ENCODE peak calls at places on chromosomes 3 and 15, in four cellular contexts. L is BJ, X is transverse colon, S is RWPE1. Z is an unnamed sample.

GRCh38 chr15:49372366-49372765 is 50.7 kb upstream of the FGF7 start:
- DNase-seq in L (no peak), X (no peak), S (no peak), Z (no peak)

GRCh38 chr15:74829500-74829899 is 3.1 kb downstream of the CPLX3 start:
- DNase-seq in L (no peak), X (no peak), S (no peak), Z (no peak)

GRCh38 chr3:76554717-76555116 is 485.2 kb upstream of the ROBO2 start:
- DNase-seq in L (no peak), X (no peak), S (no peak), Z (no peak)

GRCh38 chr3:171860830-171861535 is 17.8 kb downstream of the TMEM212 start:
- DNase-seq in L (peak), X (no peak), S (no peak), Z (peak)

GRCh38 chr3:161508852-161509477 is 12.4 kb downstream of the OTOL1 start:
- DNase-seq in L (no peak), X (no peak), S (peak), Z (no peak)

GRCh38 chr3:184523825-184524615 is 37.6 kb upstream of the EPHB3 start:
- DNase-seq in L (no peak), X (no peak), S (peak), Z (no peak)

GRCh38 chr3:159635047-159635641 is 353.5 kb upstream of the IL12A start:
- DNase-seq in L (no peak), X (no peak), S (peak), Z (no peak)

GRCh38 chr3:71006810-71007785 is 576.4 kb downstream of the FOXP1 start:
- DNase-seq in L (no peak), X (no peak), S (peak), Z (no peak)

GRCh38 chr3:50365842-50366220 is 6.5 kb upstream of the TMEM115 start:
- DNase-seq in L (no peak), X (no peak), S (no peak), Z (no peak)

GRCh38 chr3:50369271-50369670 is 9.9 kb upstream of the TMEM115 start:
- DNase-seq in L (no peak), X (no peak), S (no peak), Z (no peak)

GRCh38 chr3:50364573-50365079 is 5.3 kb upstream of the TMEM115 start:
- DNase-seq in L (no peak), X (peak), S (no peak), Z (no peak)

GRCh38 chr3:50370594-50370993 is 11.3 kb upstream of the TMEM115 start:
- DNase-seq in L (no peak), X (no peak), S (no peak), Z (no peak)

DNA sequence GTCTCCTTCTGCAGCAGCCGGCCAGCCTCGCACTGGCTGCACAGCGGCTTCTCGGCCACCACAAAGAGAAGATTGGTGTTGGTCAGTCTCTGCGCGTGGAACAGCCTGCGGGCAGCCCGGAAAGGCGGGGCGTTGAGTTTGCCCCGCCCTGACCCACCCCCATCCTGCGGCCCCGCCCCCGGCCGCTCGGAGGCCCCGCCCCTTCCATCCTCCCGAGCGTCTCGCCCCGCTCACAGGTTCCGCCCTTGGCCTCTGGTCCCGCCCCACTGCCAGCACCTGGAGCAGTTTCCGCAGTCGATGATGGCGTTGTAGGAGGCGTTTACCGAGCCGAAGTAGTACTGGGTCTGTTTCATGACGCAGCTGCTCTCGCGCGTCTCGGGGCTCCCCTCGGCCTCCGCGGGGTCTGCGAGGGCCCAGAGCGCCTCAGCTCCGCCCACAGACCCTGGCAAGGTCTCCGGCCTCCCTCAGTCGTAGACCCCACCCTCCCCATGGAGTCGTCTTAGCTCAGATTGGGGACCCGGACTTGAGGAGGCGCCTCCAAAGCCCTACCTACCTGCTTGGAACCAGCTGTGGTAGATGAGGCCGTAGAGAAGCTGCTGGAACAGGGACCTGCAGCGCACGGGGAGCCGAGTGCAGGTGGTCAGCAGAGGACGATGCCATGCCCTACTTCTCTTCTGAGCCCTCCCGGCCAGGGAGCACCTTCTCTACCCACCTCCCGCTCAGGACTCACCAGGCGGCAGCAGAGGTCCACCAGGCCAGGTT is 5.9 kb upstream of the TMEM115 start:
- DNase-seq in L (no peak), X (peak), S (peak), Z (no peak)
- TF ChIP-seq CTCF in L (no peak), X (no peak), S (no peak), Z (no peak)

GRCh38 chr15:91864669-91865068 is 11.2 kb downstream of the SLCO3A1 start:
- DNase-seq in L (no peak), X (no peak), S (no peak), Z (no peak)
- TF ChIP-seq CTCF in L (no peak), X (no peak), S (no peak), Z (no peak)

GRCh38 chr15:45253330-45253729 is 1.3 kb downstream of the SLC28A2 start:
- DNase-seq in L (no peak), X (no peak), S (no peak), Z (no peak)
- TF ChIP-seq CTCF in L (no peak), X (peak), S (peak), Z (peak)

GRCh38 chr15:44132057-44132456 is 63.0 kb downstream of the FRMD5 start:
- DNase-seq in L (no peak), X (no peak), S (no peak), Z (no peak)

GRCh38 chr15:44128443-44128842 is 66.6 kb downstream of the FRMD5 start:
- DNase-seq in L (no peak), X (no peak), S (no peak), Z (no peak)

GRCh38 chr15:44129911-44130310 is 65.2 kb downstream of the FRMD5 start:
- DNase-seq in L (no peak), X (no peak), S (no peak), Z (no peak)

GRCh38 chr15:44125879-44126278 is 69.2 kb downstream of the FRMD5 start:
- DNase-seq in L (no peak), X (no peak), S (no peak), Z (no peak)

GRCh38 chr15:44130778-44131177 is 64.3 kb downstream of the FRMD5 start:
- DNase-seq in L (no peak), X (no peak), S (peak), Z (no peak)
- TF ChIP-seq CTCF in L (no peak), X (no peak), S (peak), Z (peak)

GRCh38 chr3:100635273-100635701 is 25.9 kb downstream of the ADGRG7 start:
- DNase-seq in L (no peak), X (peak), S (no peak), Z (no peak)

GRCh38 chr3:100637197-100637631 is 27.8 kb downstream of the ADGRG7 start:
- DNase-seq in L (no peak), X (no peak), S (no peak), Z (no peak)

GRCh38 chr3:100629728-100630127 is 20.3 kb downstream of the ADGRG7 start:
- DNase-seq in L (no peak), X (no peak), S (no peak), Z (no peak)

GRCh38 chr3:100630664-100631063 is 21.3 kb downstream of the ADGRG7 start:
- DNase-seq in L (no peak), X (no peak), S (no peak), Z (no peak)

DNA sequence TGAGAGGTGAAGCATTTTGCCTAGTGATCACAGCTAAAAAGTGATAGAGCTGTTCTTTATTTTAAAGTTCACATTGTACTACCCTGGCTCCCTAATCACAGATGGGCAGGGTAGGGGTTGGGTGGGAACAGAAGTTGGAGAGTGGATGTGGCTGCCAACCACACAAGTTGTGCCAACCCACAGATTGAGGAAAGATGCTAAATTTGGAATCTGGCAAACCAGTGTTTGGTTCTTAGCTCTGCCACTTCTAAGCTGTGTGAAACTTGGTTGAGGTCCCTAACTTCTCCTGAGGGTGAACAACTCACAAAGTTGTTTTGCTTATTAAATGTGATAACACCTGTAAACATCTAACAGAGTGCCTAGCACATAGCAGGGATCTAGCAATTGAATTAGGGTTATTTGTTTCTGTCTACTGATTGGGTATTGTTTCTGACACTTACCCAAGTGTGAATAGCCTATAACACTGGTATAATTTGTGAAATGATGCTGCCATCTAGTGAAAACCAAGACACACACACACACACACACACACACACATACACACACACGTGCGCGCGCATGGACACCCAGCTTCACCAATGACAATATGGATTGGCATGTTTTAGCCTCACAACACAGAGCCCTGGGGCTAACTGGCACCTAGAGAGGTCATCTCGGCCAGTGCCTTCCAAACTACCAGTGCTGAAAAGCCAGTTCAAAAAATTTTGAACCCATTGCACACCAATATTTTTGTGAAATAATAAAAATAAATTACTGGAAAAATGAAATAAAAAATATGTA is 25.3 kb downstream of the ADGRG7 start:
- DNase-seq in L (no peak), X (peak), S (peak), Z (no peak)
- TF ChIP-seq CTCF in L (no peak), X (peak), S (no peak), Z (no peak)

DNA sequence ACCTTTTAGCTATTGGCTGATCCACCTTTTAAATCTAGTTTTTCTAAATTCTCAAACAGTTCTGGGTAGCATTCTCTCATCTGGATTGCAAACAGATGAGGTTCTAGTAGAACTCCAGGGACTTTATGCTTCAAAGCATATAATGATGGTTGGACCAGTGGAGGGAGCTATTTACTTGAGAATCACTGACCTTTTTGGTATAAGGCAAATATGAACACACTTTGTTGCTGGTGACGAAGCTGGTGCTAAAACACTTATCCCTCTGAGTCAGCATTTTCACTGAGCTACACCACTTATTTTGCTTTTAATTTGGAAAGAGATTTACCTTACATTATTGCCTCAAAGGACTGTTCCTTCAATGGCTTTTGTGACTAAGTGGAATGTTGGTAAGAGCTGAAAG is 58.6 kb upstream of the SLITRK3 start:
- DNase-seq in L (no peak), X (no peak), S (peak), Z (no peak)
- TF ChIP-seq CTCF in L (no peak), X (no peak), S (peak), Z (no peak)

DNA sequence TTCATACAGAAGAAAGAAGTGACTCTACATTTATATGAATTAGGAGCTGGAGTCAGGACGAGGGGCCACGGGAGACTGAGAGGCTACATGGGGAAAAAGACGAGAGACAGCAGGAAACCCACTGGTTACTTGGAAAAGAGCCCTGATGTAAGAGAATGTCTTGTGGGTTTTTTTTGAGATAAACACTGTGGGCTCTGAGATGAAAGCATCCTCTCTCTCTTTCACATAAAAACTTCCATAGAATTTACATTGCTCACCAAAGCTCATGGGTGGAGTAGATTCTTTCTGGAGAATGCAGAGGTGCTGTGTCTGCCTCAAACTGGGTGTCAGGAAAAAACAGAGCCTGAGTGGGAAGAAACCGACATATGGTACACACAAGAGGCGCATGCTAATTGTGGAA is 115.3 kb upstream of the PDZRN3 start:
- DNase-seq in L (no peak), X (no peak), S (no peak), Z (no peak)
- TF ChIP-seq CTCF in L (no peak), X (no peak), S (no peak), Z (no peak)

GRCh38 chr3:14691239-14691638 is 16.3 kb downstream of the C3orf20 start:
- DNase-seq in L (no peak), X (no peak), S (no peak), Z (no peak)
- TF ChIP-seq CTCF in L (no peak), X (no peak), S (no peak), Z (no peak)

DNA sequence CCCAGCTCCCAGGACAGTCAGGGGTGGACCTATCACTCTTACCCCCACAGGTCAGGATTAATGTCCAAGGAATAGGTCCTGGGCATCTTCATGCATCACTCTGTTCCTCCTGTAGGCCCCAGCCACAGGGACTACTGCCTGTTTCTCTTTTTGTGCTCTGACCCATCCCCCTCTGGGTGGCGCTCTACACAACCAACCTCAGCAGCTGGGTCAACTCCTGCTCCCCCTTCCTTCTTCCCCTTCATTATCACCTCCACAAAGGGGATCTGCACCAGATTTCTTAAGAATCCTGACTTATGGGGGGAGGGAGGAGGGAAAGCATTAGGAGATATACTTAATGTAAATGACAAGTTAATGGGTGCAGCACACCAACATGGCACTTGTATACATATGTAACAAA is 12.2 kb upstream of the TRANK1 start:
- DNase-seq in L (no peak), X (no peak), S (no peak), Z (no peak)
- TF ChIP-seq CTCF in L (peak), X (no peak), S (no peak), Z (no peak)